ENCODE peak calls at places on chromosomes 5 and 9, in seven cellular contexts. M is left colon, L is Right ventricle myocardium superior, E is natural killer cell, G is PC-3, D is IMR-90, I is HCT116. F is an unnamed sample.

GRCh38 chr9:94996638-94997037 is 270.1 kb downstream of the AOPEP start:
- ATAC-seq in M (no peak), L (no peak), E (no peak), G (no peak), D (no peak), I (no peak), F (no peak)

GRCh38 chr9:128862401-128862851 is 19.3 kb downstream of the KYAT1 start:
- ATAC-seq in M (peak; percentile 80), L (peak; percentile 71), E (no peak), G (peak; percentile 37), D (no peak), I (no peak), F (no peak)

GRCh38 chr9:129382281-129383004 is 204.4 kb upstream of the IER5L start:
- ATAC-seq in M (peak; percentile 8), L (peak; percentile 2), E (no peak), G (no peak), D (no peak), I (peak; percentile 28), F (no peak)

GRCh38 chr9:2291980-2292704 is 277.0 kb downstream of the SMARCA2 start:
- ATAC-seq in M (peak; percentile 96), L (peak; percentile 29), E (no peak), G (no peak), D (no peak), I (no peak), F (no peak)

GRCh38 chr5:178389796-178390195 is 157.2 kb upstream of the PHYKPL start:
- ATAC-seq in M (no peak), L (peak; percentile 70), E (no peak), G (no peak), D (no peak), I (no peak), F (no peak)

GRCh38 chr5:75364571-75365280 is 27.7 kb downstream of the HMGCR start:
- ATAC-seq in M (no peak), L (no peak), E (no peak), G (no peak), D (no peak), I (no peak), F (no peak)

GRCh38 chr5:66949066-66949465 is 247.5 kb downstream of the CD180 start:
- ATAC-seq in M (no peak), L (no peak), E (no peak), G (no peak), D (no peak), I (no peak), F (no peak)

GRCh38 chr9:18979367-18979766 is 53.6 kb downstream of the SAXO1 start:
- ATAC-seq in M (peak; percentile 51), L (peak; percentile 36), E (no peak), G (peak; percentile 56), D (peak; percentile 76), I (no peak), F (no peak)

GRCh38 chr5:35904443-35905132 is 33.8 kb downstream of the CAPSL start:
- ATAC-seq in M (no peak), L (no peak), E (no peak), G (no peak), D (no peak), I (no peak), F (peak; percentile 75)

GRCh38 chr9:90054810-90055209 is 450.0 kb downstream of the GADD45G start:
- ATAC-seq in M (no peak), L (peak; percentile 73), E (no peak), G (no peak), D (no peak), I (no peak), F (no peak)

GRCh38 chr5:101047181-101047580 is 144.1 kb upstream of the ST8SIA4 start:
- ATAC-seq in M (no peak), L (no peak), E (no peak), G (no peak), D (no peak), I (no peak), F (no peak)

F was measured in activated CD4-positive, CD25-positive, alpha-beta regulatory T cell treated with anti-CD3 and anti-CD28 coated beads, Interleukin-2, amount 50 U/mL, for 24 hours.